ENCODE peak calls at places on chromosomes 5 and 9, in six cellular contexts. One of them, this sample, is unnamed. For H3K27me3, the result is how much of the 10 kb centered on the place peaks cover.

GRCh38 chr5:2686725-2687124 is 64.8 kb downstream of the IRX2 start:
- DNase-seq in brain microvascular endothelial cell: no peak
- DNase-seq in heart right ventricle: no peak
- DNase-seq in H1: no peak
- DNase-seq in cardiac muscle cell: no peak
- DNase-seq in breast epithelium: no peak
- DNase-seq in this sample: no peak

GRCh38 chr5:17808566-17808965 is 174.3 kb downstream of the TAF11L14 start:
- DNase-seq in heart right ventricle: no peak
- DNase-seq in brain microvascular endothelial cell: no peak
- DNase-seq in H1: no peak
- DNase-seq in breast epithelium: no peak
- DNase-seq in cardiac muscle cell: no peak
- DNase-seq in this sample: no peak

GRCh38 chr9:79028101-79028500 is 543.7 kb upstream of the TLE4 start:
- DNase-seq in cardiac muscle cell: no peak
- DNase-seq in heart right ventricle: no peak
- DNase-seq in breast epithelium: no peak
- DNase-seq in brain microvascular endothelial cell: peak
- DNase-seq in H1: no peak
- DNase-seq in this sample: no peak

GRCh38 chr9:5893134-5893505 is 2.4 kb downstream of the MLANA start:
- DNase-seq in cardiac muscle cell: no peak
- DNase-seq in brain microvascular endothelial cell: no peak
- DNase-seq in H1: no peak
- DNase-seq in breast epithelium: no peak
- DNase-seq in heart right ventricle: no peak
- DNase-seq in this sample: no peak

GRCh38 chr5:127892467-127893207 is 189.4 kb downstream of the CCDC192 start:
- DNase-seq in H1: no peak
- DNase-seq in cardiac muscle cell: peak
- DNase-seq in heart right ventricle: peak
- DNase-seq in brain microvascular endothelial cell: peak
- DNase-seq in breast epithelium: no peak
- DNase-seq in this sample: no peak

GRCh38 chr9:131943397-131943796 is 136.3 kb downstream of the MED27 start:
- DNase-seq in breast epithelium: no peak
- DNase-seq in cardiac muscle cell: no peak
- DNase-seq in H1: no peak
- DNase-seq in brain microvascular endothelial cell: no peak
- DNase-seq in heart right ventricle: no peak
- DNase-seq in this sample: no peak

GRCh38 chr5:125467222-125467621 is 720.8 kb upstream of the ZNF608 start:
- DNase-seq in breast epithelium: no peak
- DNase-seq in H1: no peak
- DNase-seq in brain microvascular endothelial cell: no peak
- DNase-seq in heart right ventricle: no peak
- DNase-seq in cardiac muscle cell: no peak
- DNase-seq in this sample: no peak

GRCh38 chr9:135095470-135096407 is 8.3 kb downstream of the OLFM1 start:
- DNase-seq in breast epithelium: no peak
- DNase-seq in brain microvascular endothelial cell: no peak
- DNase-seq in heart right ventricle: no peak
- DNase-seq in cardiac muscle cell: no peak
- DNase-seq in H1: no peak
- DNase-seq in this sample: no peak

GRCh38 chr9:121784706-121785426 is 133.4 kb downstream of the DAB2IP start:
- DNase-seq in brain microvascular endothelial cell: no peak
- DNase-seq in heart right ventricle: peak
- DNase-seq in breast epithelium: no peak
- DNase-seq in cardiac muscle cell: no peak
- DNase-seq in H1: no peak
- DNase-seq in this sample: no peak

GRCh38 chr5:124456244-124456643 is 290.2 kb downstream of the ZNF608 start:
- DNase-seq in heart right ventricle: no peak
- DNase-seq in brain microvascular endothelial cell: no peak
- DNase-seq in breast epithelium: no peak
- DNase-seq in H1: no peak
- DNase-seq in cardiac muscle cell: no peak
- DNase-seq in this sample: no peak

GRCh38 chr9:69809304-69809863 is 11.2 kb upstream of the CFAP95 start:
- DNase-seq in H1: peak
- DNase-seq in brain microvascular endothelial cell: no peak
- DNase-seq in heart right ventricle: no peak
- DNase-seq in cardiac muscle cell: peak
- DNase-seq in breast epithelium: no peak
- DNase-seq in this sample: no peak

GRCh38 chr9:130756460-130757152 is 63.0 kb downstream of the EXOSC2 start:
- DNase-seq in H1: no peak
- DNase-seq in heart right ventricle: no peak
- DNase-seq in brain microvascular endothelial cell: no peak
- DNase-seq in breast epithelium: no peak
- DNase-seq in cardiac muscle cell: no peak
- DNase-seq in this sample: no peak

GRCh38 chr9:76413658-76414057 is 19.4 kb upstream of the RFK start:
- DNase-seq in heart right ventricle: no peak
- DNase-seq in brain microvascular endothelial cell: no peak
- DNase-seq in H1: no peak
- DNase-seq in cardiac muscle cell: no peak
- DNase-seq in breast epithelium: no peak
- DNase-seq in this sample: no peak

GRCh38 chr5:114249838-114250237 is 112.0 kb upstream of the KCNN2 start:
- DNase-seq in cardiac muscle cell: no peak
- DNase-seq in brain microvascular endothelial cell: no peak
- DNase-seq in H1: no peak
- DNase-seq in heart right ventricle: no peak
- DNase-seq in breast epithelium: no peak
- DNase-seq in this sample: no peak

GRCh38 chr9:127858041-127858512 is 3.6 kb upstream of the ENG start:
- DNase-seq in heart right ventricle: peak
- DNase-seq in breast epithelium: no peak
- DNase-seq in brain microvascular endothelial cell: no peak
- DNase-seq in cardiac muscle cell: peak
- DNase-seq in H1: no peak
- DNase-seq in this sample: peak

GRCh38 chr5:150082364-150082763 is 4.0 kb downstream of the CSF1R start:
- DNase-seq in breast epithelium: no peak
- DNase-seq in brain microvascular endothelial cell: no peak
- DNase-seq in cardiac muscle cell: no peak
- DNase-seq in H1: no peak
- DNase-seq in heart right ventricle: no peak
- DNase-seq in this sample: peak

GRCh38 chr9:116717150-116717549 is 30.0 kb downstream of the TRIM32 start:
- DNase-seq in breast epithelium: no peak
- DNase-seq in cardiac muscle cell: peak
- DNase-seq in heart right ventricle: peak
- DNase-seq in brain microvascular endothelial cell: no peak
- DNase-seq in H1: no peak
- DNase-seq in this sample: no peak

GRCh38 chr9:71796368-71796767 is 28.1 kb upstream of the CEMIP2 start:
- DNase-seq in breast epithelium: no peak
- DNase-seq in H1: no peak
- DNase-seq in brain microvascular endothelial cell: no peak
- DNase-seq in heart right ventricle: no peak
- DNase-seq in cardiac muscle cell: no peak
- DNase-seq in this sample: no peak

GRCh38 chr5:100904259-100904822 is 1.3 kb upstream of the ST8SIA4 start:
- DNase-seq in H1: no peak
- DNase-seq in heart right ventricle: peak
- DNase-seq in brain microvascular endothelial cell: no peak
- DNase-seq in breast epithelium: no peak
- DNase-seq in cardiac muscle cell: no peak
- DNase-seq in this sample: no peak

GRCh38 chr9:137454506-137455360 is 4.4 kb downstream of the NSMF start:
- DNase-seq in brain microvascular endothelial cell: no peak
- DNase-seq in H1: no peak
- DNase-seq in breast epithelium: no peak
- DNase-seq in cardiac muscle cell: no peak
- DNase-seq in heart right ventricle: no peak
- DNase-seq in this sample: no peak

GRCh38 chr9:126791406-126792230 is 13.2 kb upstream of the ZBTB43 start:
- DNase-seq in brain microvascular endothelial cell: peak
- DNase-seq in cardiac muscle cell: peak
- DNase-seq in H1: no peak
- DNase-seq in breast epithelium: no peak
- DNase-seq in heart right ventricle: no peak
- DNase-seq in this sample: no peak

GRCh38 chr9:82549174-82549821 is 513.6 kb downstream of the RASEF start:
- DNase-seq in breast epithelium: no peak
- DNase-seq in H1: no peak
- DNase-seq in cardiac muscle cell: no peak
- DNase-seq in brain microvascular endothelial cell: no peak
- DNase-seq in heart right ventricle: no peak
- DNase-seq in this sample: no peak

GRCh38 chr9:107260437-107261081 is 22.5 kb upstream of the RAD23B start:
- DNase-seq in H1: no peak
- DNase-seq in heart right ventricle: no peak
- DNase-seq in cardiac muscle cell: no peak
- DNase-seq in brain microvascular endothelial cell: no peak
- DNase-seq in breast epithelium: no peak
- DNase-seq in this sample: no peak

GRCh38 chr9:128105538-128106175 is 21.9 kb downstream of the PTGES2 start:
- DNase-seq in brain microvascular endothelial cell: no peak
- DNase-seq in cardiac muscle cell: no peak
- DNase-seq in H1: no peak
- DNase-seq in heart right ventricle: no peak
- DNase-seq in breast epithelium: no peak
- DNase-seq in this sample: no peak

GRCh38 chr5:134116789-134117761 is 2.6 kb downstream of the TCF7 start:
- DNase-seq in breast epithelium: no peak
- DNase-seq in brain microvascular endothelial cell: no peak
- DNase-seq in heart right ventricle: no peak
- DNase-seq in cardiac muscle cell: no peak
- DNase-seq in H1: no peak
- DNase-seq in this sample: no peak

DNA sequence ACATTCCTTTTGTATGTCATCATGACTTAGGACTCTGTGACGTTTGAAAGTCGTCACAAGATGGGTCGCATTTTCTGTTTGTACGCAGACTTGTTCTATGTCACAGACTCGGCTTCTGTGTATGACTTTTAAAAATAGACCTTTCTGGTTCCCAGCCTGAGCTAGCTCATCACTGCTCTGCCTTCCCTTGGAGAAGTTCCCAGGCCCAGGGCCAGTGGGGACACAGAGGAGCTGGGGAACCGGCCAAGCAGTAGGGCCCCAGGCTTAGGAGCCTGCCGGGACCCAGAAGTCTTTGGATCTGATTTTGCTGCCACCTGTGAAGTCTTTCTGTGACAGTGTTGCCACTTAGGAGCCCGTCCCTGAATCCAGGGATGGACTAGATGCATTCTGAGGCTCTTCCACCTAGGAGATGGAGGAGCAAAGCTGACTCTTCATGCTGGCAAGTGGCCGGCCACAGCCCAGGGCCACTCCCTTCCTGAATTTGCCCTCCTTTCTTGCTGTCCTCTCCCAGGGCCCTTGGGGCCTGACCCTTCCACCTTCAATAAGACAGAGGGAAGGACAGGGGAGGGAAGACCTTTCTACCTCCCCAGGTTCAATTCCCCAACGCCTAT is 18.1 kb upstream of the UBE2QL1 start:
- DNase-seq in breast epithelium: no peak
- DNase-seq in H1: no peak
- DNase-seq in brain microvascular endothelial cell: no peak
- DNase-seq in cardiac muscle cell: no peak
- DNase-seq in heart right ventricle: peak
- DNase-seq in this sample: no peak
- H3K27me3 ChIP-seq in breast epithelium: under half
- H3K27me3 ChIP-seq in H1: under half
- H3K27me3 ChIP-seq in brain microvascular endothelial cell: under half
- H3K27me3 ChIP-seq in cardiac muscle cell: under half
- H3K27me3 ChIP-seq in heart right ventricle: under half
- H3K27me3 ChIP-seq in this sample: under half

DNA sequence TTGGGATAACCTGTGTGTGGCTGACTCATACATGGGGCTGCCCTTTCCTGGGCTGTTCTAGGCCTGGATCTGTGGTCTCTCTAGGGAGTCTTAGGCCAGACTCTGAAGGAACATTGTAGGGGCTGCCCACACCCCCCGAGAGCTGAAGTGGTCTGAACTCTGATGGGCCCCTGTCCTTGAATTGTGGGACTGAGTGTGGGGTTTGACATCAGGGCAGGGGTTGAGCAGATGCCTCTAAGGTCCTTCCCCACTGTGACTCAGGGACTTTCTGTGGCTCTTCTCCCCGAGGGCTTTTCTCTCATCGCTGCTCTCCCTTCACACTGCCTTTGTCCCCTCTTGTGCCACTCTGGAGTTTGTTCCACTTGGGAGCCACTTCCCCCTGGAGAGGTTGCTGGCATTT is 215.0 kb downstream of the MELK start:
- DNase-seq in cardiac muscle cell: no peak
- DNase-seq in breast epithelium: no peak
- DNase-seq in H1: no peak
- DNase-seq in brain microvascular endothelial cell: no peak
- DNase-seq in heart right ventricle: no peak
- DNase-seq in this sample: no peak
- H3K27me3 ChIP-seq in cardiac muscle cell: under half
- H3K27me3 ChIP-seq in breast epithelium: under half
- H3K27me3 ChIP-seq in H1: under half
- H3K27me3 ChIP-seq in brain microvascular endothelial cell: under half
- H3K27me3 ChIP-seq in heart right ventricle: under half
- H3K27me3 ChIP-seq in this sample: under half

GRCh38 chr9:97808415-97808814 is 44.6 kb upstream of the FOXE1 start:
- DNase-seq in breast epithelium: no peak
- DNase-seq in cardiac muscle cell: no peak
- DNase-seq in heart right ventricle: no peak
- DNase-seq in brain microvascular endothelial cell: no peak
- DNase-seq in H1: no peak
- DNase-seq in this sample: no peak
- H3K27me3 ChIP-seq in breast epithelium: under half
- H3K27me3 ChIP-seq in cardiac muscle cell: under half
- H3K27me3 ChIP-seq in heart right ventricle: under half
- H3K27me3 ChIP-seq in brain microvascular endothelial cell: under half
- H3K27me3 ChIP-seq in H1: under half
- H3K27me3 ChIP-seq in this sample: under half

DNA sequence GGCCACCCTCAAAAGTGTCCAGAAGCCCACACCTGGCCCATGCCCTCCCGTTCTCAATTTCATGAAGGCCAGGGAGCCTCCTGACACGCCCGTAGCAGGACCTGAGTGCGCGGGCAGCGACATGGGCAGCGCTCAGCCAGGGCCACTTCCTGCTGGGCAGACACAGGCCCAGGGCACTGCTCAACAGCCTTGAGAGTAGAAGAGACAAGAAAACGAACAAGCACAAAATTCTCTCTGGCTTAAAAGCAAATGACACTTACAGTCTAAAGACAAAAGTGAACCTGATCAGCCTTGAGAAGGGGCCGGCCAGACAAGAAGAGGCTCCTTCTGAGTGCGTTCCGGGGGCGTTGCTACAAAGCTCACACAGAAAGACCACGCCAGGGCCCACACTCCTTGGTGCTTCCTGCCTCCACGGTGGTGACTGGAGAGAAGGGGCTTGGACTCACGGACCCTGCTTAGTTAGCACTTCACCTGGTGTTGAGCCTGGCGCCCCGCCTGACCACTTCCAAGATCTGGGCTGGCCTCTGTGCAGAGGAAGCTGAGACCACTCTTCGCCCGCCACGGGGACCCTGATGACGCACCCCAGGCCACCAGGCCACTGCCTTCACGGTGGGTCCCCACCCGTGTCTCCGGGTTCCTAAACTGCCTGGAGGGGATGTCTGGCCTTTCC is 1.5 kb downstream of the SLC12A7 start:
- DNase-seq in cardiac muscle cell: no peak
- DNase-seq in breast epithelium: no peak
- DNase-seq in H1: no peak
- DNase-seq in brain microvascular endothelial cell: no peak
- DNase-seq in heart right ventricle: no peak
- DNase-seq in this sample: no peak
- H3K27me3 ChIP-seq in cardiac muscle cell: under half
- H3K27me3 ChIP-seq in breast epithelium: under half
- H3K27me3 ChIP-seq in H1: under half
- H3K27me3 ChIP-seq in brain microvascular endothelial cell: under half
- H3K27me3 ChIP-seq in heart right ventricle: under half
- H3K27me3 ChIP-seq in this sample: under half

This sample was measured in right atrium auricular region.